ENCODE peak calls at places on chromosome 14, in six cellular contexts. One of them, this sample, is unnamed.

GRCh38 chr14:99924379-99924778 is 131.2 kb downstream of the EML1 start:
- DNase-seq in stimulated activated CD4-positive, alpha-beta T cell treated with anti-CD3 and anti-CD28 coated beads, Interleukin-15, amount 100 ng/mL, for 24 hours: no peak
- DNase-seq in activated CD8-positive, alpha-beta memory T cell treated with anti-CD3 and anti-CD28 coated beads, Interleukin-2, amount 50 U/mL, for 4 hours: no peak
- DNase-seq in GM23248: no peak
- DNase-seq in activated naive CD4-positive, alpha-beta T cell treated with Interleukin-2 at 50 U/mL for 16 hours: no peak
- DNase-seq in GOT3: no peak
- DNase-seq in this sample: no peak

GRCh38 chr14:90558041-90558982 is 161.5 kb downstream of the CALM1 start:
- DNase-seq in activated CD8-positive, alpha-beta memory T cell treated with anti-CD3 and anti-CD28 coated beads, Interleukin-2, amount 50 U/mL, for 4 hours: no peak
- DNase-seq in GM23248: no peak
- DNase-seq in activated naive CD4-positive, alpha-beta T cell treated with Interleukin-2 at 50 U/mL for 16 hours: no peak
- DNase-seq in GOT3: no peak
- DNase-seq in stimulated activated CD4-positive, alpha-beta T cell treated with anti-CD3 and anti-CD28 coated beads, Interleukin-15, amount 100 ng/mL, for 24 hours: no peak
- DNase-seq in this sample: no peak

GRCh38 chr14:76962303-76962660 is 66.2 kb downstream of the IRF2BPL start:
- DNase-seq in GM23248: no peak
- DNase-seq in activated CD8-positive, alpha-beta memory T cell treated with anti-CD3 and anti-CD28 coated beads, Interleukin-2, amount 50 U/mL, for 4 hours: no peak
- DNase-seq in GOT3: no peak
- DNase-seq in activated naive CD4-positive, alpha-beta T cell treated with Interleukin-2 at 50 U/mL for 16 hours: no peak
- DNase-seq in stimulated activated CD4-positive, alpha-beta T cell treated with anti-CD3 and anti-CD28 coated beads, Interleukin-15, amount 100 ng/mL, for 24 hours: no peak
- DNase-seq in this sample: no peak

GRCh38 chr14:105503296-105503640 is 12.2 kb downstream of the TEDC1 start:
- DNase-seq in GM23248: no peak
- DNase-seq in GOT3: no peak
- DNase-seq in stimulated activated CD4-positive, alpha-beta T cell treated with anti-CD3 and anti-CD28 coated beads, Interleukin-15, amount 100 ng/mL, for 24 hours: no peak
- DNase-seq in activated naive CD4-positive, alpha-beta T cell treated with Interleukin-2 at 50 U/mL for 16 hours: no peak
- DNase-seq in activated CD8-positive, alpha-beta memory T cell treated with anti-CD3 and anti-CD28 coated beads, Interleukin-2, amount 50 U/mL, for 4 hours: no peak
- DNase-seq in this sample: no peak

GRCh38 chr14:71588028-71588427 is 344.2 kb upstream of the RGS6 start:
- DNase-seq in stimulated activated CD4-positive, alpha-beta T cell treated with anti-CD3 and anti-CD28 coated beads, Interleukin-15, amount 100 ng/mL, for 24 hours: no peak
- DNase-seq in GOT3: no peak
- DNase-seq in GM23248: peak; percentile 80
- DNase-seq in activated naive CD4-positive, alpha-beta T cell treated with Interleukin-2 at 50 U/mL for 16 hours: no peak
- DNase-seq in activated CD8-positive, alpha-beta memory T cell treated with anti-CD3 and anti-CD28 coated beads, Interleukin-2, amount 50 U/mL, for 4 hours: no peak
- DNase-seq in this sample: peak; percentile 89

GRCh38 chr14:82251434-82251833 is 717.8 kb upstream of the SEL1L start:
- DNase-seq in GM23248: no peak
- DNase-seq in activated naive CD4-positive, alpha-beta T cell treated with Interleukin-2 at 50 U/mL for 16 hours: no peak
- DNase-seq in GOT3: no peak
- DNase-seq in stimulated activated CD4-positive, alpha-beta T cell treated with anti-CD3 and anti-CD28 coated beads, Interleukin-15, amount 100 ng/mL, for 24 hours: no peak
- DNase-seq in activated CD8-positive, alpha-beta memory T cell treated with anti-CD3 and anti-CD28 coated beads, Interleukin-2, amount 50 U/mL, for 4 hours: no peak
- DNase-seq in this sample: no peak

GRCh38 chr14:104975481-104976197 is 2.5 kb downstream of the AHNAK2 start:
- DNase-seq in GOT3: no peak
- DNase-seq in GM23248: no peak
- DNase-seq in activated naive CD4-positive, alpha-beta T cell treated with Interleukin-2 at 50 U/mL for 16 hours: no peak
- DNase-seq in activated CD8-positive, alpha-beta memory T cell treated with anti-CD3 and anti-CD28 coated beads, Interleukin-2, amount 50 U/mL, for 4 hours: no peak
- DNase-seq in stimulated activated CD4-positive, alpha-beta T cell treated with anti-CD3 and anti-CD28 coated beads, Interleukin-15, amount 100 ng/mL, for 24 hours: peak; percentile 27
- DNase-seq in this sample: no peak

GRCh38 chr14:28784262-28785021 is 17.9 kb downstream of the FOXG1 start:
- DNase-seq in activated CD8-positive, alpha-beta memory T cell treated with anti-CD3 and anti-CD28 coated beads, Interleukin-2, amount 50 U/mL, for 4 hours: no peak
- DNase-seq in stimulated activated CD4-positive, alpha-beta T cell treated with anti-CD3 and anti-CD28 coated beads, Interleukin-15, amount 100 ng/mL, for 24 hours: no peak
- DNase-seq in GM23248: no peak
- DNase-seq in activated naive CD4-positive, alpha-beta T cell treated with Interleukin-2 at 50 U/mL for 16 hours: no peak
- DNase-seq in GOT3: no peak
- DNase-seq in this sample: no peak

GRCh38 chr14:90900712-90901111 is 84.5 kb upstream of the TTC7B start:
- DNase-seq in activated CD8-positive, alpha-beta memory T cell treated with anti-CD3 and anti-CD28 coated beads, Interleukin-2, amount 50 U/mL, for 4 hours: no peak
- DNase-seq in activated naive CD4-positive, alpha-beta T cell treated with Interleukin-2 at 50 U/mL for 16 hours: no peak
- DNase-seq in GM23248: peak; percentile 35
- DNase-seq in stimulated activated CD4-positive, alpha-beta T cell treated with anti-CD3 and anti-CD28 coated beads, Interleukin-15, amount 100 ng/mL, for 24 hours: no peak
- DNase-seq in GOT3: no peak
- DNase-seq in this sample: peak; percentile 19

GRCh38 chr14:29637406-29637805 is 290.2 kb downstream of the PRKD1 start:
- DNase-seq in stimulated activated CD4-positive, alpha-beta T cell treated with anti-CD3 and anti-CD28 coated beads, Interleukin-15, amount 100 ng/mL, for 24 hours: no peak
- DNase-seq in activated CD8-positive, alpha-beta memory T cell treated with anti-CD3 and anti-CD28 coated beads, Interleukin-2, amount 50 U/mL, for 4 hours: no peak
- DNase-seq in activated naive CD4-positive, alpha-beta T cell treated with Interleukin-2 at 50 U/mL for 16 hours: no peak
- DNase-seq in GOT3: no peak
- DNase-seq in GM23248: peak; percentile 42
- DNase-seq in this sample: peak; percentile 64

GRCh38 chr14:100091386-100091785 is 26.2 kb downstream of the EVL start:
- DNase-seq in activated CD8-positive, alpha-beta memory T cell treated with anti-CD3 and anti-CD28 coated beads, Interleukin-2, amount 50 U/mL, for 4 hours: no peak
- DNase-seq in GOT3: no peak
- DNase-seq in stimulated activated CD4-positive, alpha-beta T cell treated with anti-CD3 and anti-CD28 coated beads, Interleukin-15, amount 100 ng/mL, for 24 hours: no peak
- DNase-seq in activated naive CD4-positive, alpha-beta T cell treated with Interleukin-2 at 50 U/mL for 16 hours: no peak
- DNase-seq in GM23248: no peak
- DNase-seq in this sample: no peak

GRCh38 chr14:100731846-100732765 is 5.4 kb downstream of the DLK1 start:
- DNase-seq in activated CD8-positive, alpha-beta memory T cell treated with anti-CD3 and anti-CD28 coated beads, Interleukin-2, amount 50 U/mL, for 4 hours: no peak
- DNase-seq in activated naive CD4-positive, alpha-beta T cell treated with Interleukin-2 at 50 U/mL for 16 hours: no peak
- DNase-seq in stimulated activated CD4-positive, alpha-beta T cell treated with anti-CD3 and anti-CD28 coated beads, Interleukin-15, amount 100 ng/mL, for 24 hours: no peak
- DNase-seq in GOT3: no peak
- DNase-seq in GM23248: no peak
- DNase-seq in this sample: no peak

GRCh38 chr14:104657563-104658324 is 31.7 kb upstream of the INF2 start:
- DNase-seq in activated CD8-positive, alpha-beta memory T cell treated with anti-CD3 and anti-CD28 coated beads, Interleukin-2, amount 50 U/mL, for 4 hours: no peak
- DNase-seq in stimulated activated CD4-positive, alpha-beta T cell treated with anti-CD3 and anti-CD28 coated beads, Interleukin-15, amount 100 ng/mL, for 24 hours: no peak
- DNase-seq in GM23248: no peak
- DNase-seq in GOT3: no peak
- DNase-seq in activated naive CD4-positive, alpha-beta T cell treated with Interleukin-2 at 50 U/mL for 16 hours: no peak
- DNase-seq in this sample: no peak

GRCh38 chr14:35533357-35534129 is 421 bp upstream of the INSM2 start:
- DNase-seq in activated naive CD4-positive, alpha-beta T cell treated with Interleukin-2 at 50 U/mL for 16 hours: peak; percentile 73
- DNase-seq in stimulated activated CD4-positive, alpha-beta T cell treated with anti-CD3 and anti-CD28 coated beads, Interleukin-15, amount 100 ng/mL, for 24 hours: peak; percentile 91
- DNase-seq in activated CD8-positive, alpha-beta memory T cell treated with anti-CD3 and anti-CD28 coated beads, Interleukin-2, amount 50 U/mL, for 4 hours: peak; percentile 66
- DNase-seq in GM23248: peak; percentile 65
- DNase-seq in GOT3: peak; percentile 1
- DNase-seq in this sample: peak; percentile 34

GRCh38 chr14:94290197-94290596 is 2.9 kb downstream of the SERPINA10 start:
- DNase-seq in stimulated activated CD4-positive, alpha-beta T cell treated with anti-CD3 and anti-CD28 coated beads, Interleukin-15, amount 100 ng/mL, for 24 hours: no peak
- DNase-seq in GM23248: no peak
- DNase-seq in activated CD8-positive, alpha-beta memory T cell treated with anti-CD3 and anti-CD28 coated beads, Interleukin-2, amount 50 U/mL, for 4 hours: no peak
- DNase-seq in activated naive CD4-positive, alpha-beta T cell treated with Interleukin-2 at 50 U/mL for 16 hours: no peak
- DNase-seq in GOT3: no peak
- DNase-seq in this sample: no peak

GRCh38 chr14:67680121-67680602 is 5.7 kb upstream of the VTI1B start:
- DNase-seq in activated CD8-positive, alpha-beta memory T cell treated with anti-CD3 and anti-CD28 coated beads, Interleukin-2, amount 50 U/mL, for 4 hours: no peak
- DNase-seq in activated naive CD4-positive, alpha-beta T cell treated with Interleukin-2 at 50 U/mL for 16 hours: no peak
- DNase-seq in GOT3: no peak
- DNase-seq in stimulated activated CD4-positive, alpha-beta T cell treated with anti-CD3 and anti-CD28 coated beads, Interleukin-15, amount 100 ng/mL, for 24 hours: no peak
- DNase-seq in GM23248: peak; percentile 93
- DNase-seq in this sample: peak; percentile 98

GRCh38 chr14:44657688-44658388 is 150.8 kb upstream of the FSCB start:
- DNase-seq in stimulated activated CD4-positive, alpha-beta T cell treated with anti-CD3 and anti-CD28 coated beads, Interleukin-15, amount 100 ng/mL, for 24 hours: no peak
- DNase-seq in activated CD8-positive, alpha-beta memory T cell treated with anti-CD3 and anti-CD28 coated beads, Interleukin-2, amount 50 U/mL, for 4 hours: no peak
- DNase-seq in GOT3: no peak
- DNase-seq in GM23248: no peak
- DNase-seq in activated naive CD4-positive, alpha-beta T cell treated with Interleukin-2 at 50 U/mL for 16 hours: no peak
- DNase-seq in this sample: peak; percentile 0

GRCh38 chr14:28612414-28612813 is 154.2 kb upstream of the FOXG1 start:
- DNase-seq in GM23248: no peak
- DNase-seq in stimulated activated CD4-positive, alpha-beta T cell treated with anti-CD3 and anti-CD28 coated beads, Interleukin-15, amount 100 ng/mL, for 24 hours: no peak
- DNase-seq in activated naive CD4-positive, alpha-beta T cell treated with Interleukin-2 at 50 U/mL for 16 hours: no peak
- DNase-seq in activated CD8-positive, alpha-beta memory T cell treated with anti-CD3 and anti-CD28 coated beads, Interleukin-2, amount 50 U/mL, for 4 hours: no peak
- DNase-seq in GOT3: no peak
- DNase-seq in this sample: no peak

GRCh38 chr14:30295980-30296379 is 263.0 kb upstream of the G2E3 start:
- DNase-seq in stimulated activated CD4-positive, alpha-beta T cell treated with anti-CD3 and anti-CD28 coated beads, Interleukin-15, amount 100 ng/mL, for 24 hours: no peak
- DNase-seq in GOT3: no peak
- DNase-seq in GM23248: no peak
- DNase-seq in activated naive CD4-positive, alpha-beta T cell treated with Interleukin-2 at 50 U/mL for 16 hours: no peak
- DNase-seq in activated CD8-positive, alpha-beta memory T cell treated with anti-CD3 and anti-CD28 coated beads, Interleukin-2, amount 50 U/mL, for 4 hours: no peak
- DNase-seq in this sample: no peak

GRCh38 chr14:37129047-37129446 is 43.4 kb downstream of the SLC25A21 start:
- DNase-seq in GOT3: no peak
- DNase-seq in GM23248: no peak
- DNase-seq in activated naive CD4-positive, alpha-beta T cell treated with Interleukin-2 at 50 U/mL for 16 hours: no peak
- DNase-seq in activated CD8-positive, alpha-beta memory T cell treated with anti-CD3 and anti-CD28 coated beads, Interleukin-2, amount 50 U/mL, for 4 hours: no peak
- DNase-seq in stimulated activated CD4-positive, alpha-beta T cell treated with anti-CD3 and anti-CD28 coated beads, Interleukin-15, amount 100 ng/mL, for 24 hours: no peak
- DNase-seq in this sample: no peak